ENCODE peak calls at places on chromosomes 6 and 20, in seven cellular contexts. A, C, Y, N, K, P and H are unnamed samples.

GRCh38 chr6:117483004-117483644 is 650 bp downstream of the DCBLD1 start:
- DNase-seq in A (peak), C (peak), Y (peak), K (peak), P (peak), N (peak), H (peak)

GRCh38 chr6:111764238-111765182 is 108.7 kb downstream of the FYN start:
- DNase-seq in A (no peak), N (no peak), K (peak), P (no peak), C (no peak), Y (no peak), H (no peak)

GRCh38 chr6:112503210-112503609 is 156.1 kb downstream of the RFPL4B start:
- DNase-seq in K (no peak), P (no peak), C (no peak), A (no peak), Y (no peak), N (no peak), H (no peak)

GRCh38 chr6:38484656-38485055 is 155.1 kb downstream of the BTBD9 start:
- DNase-seq in C (no peak), A (no peak), K (no peak), Y (no peak), N (peak), P (no peak), H (no peak)

GRCh38 chr6:2448826-2449571 is 203.6 kb upstream of the GMDS start:
- DNase-seq in A (no peak), N (peak), K (peak), P (peak), Y (no peak), C (no peak), H (no peak)

GRCh38 chr6:93721386-93722048 is 302.2 kb upstream of the EPHA7 start:
- DNase-seq in C (no peak), N (no peak), Y (no peak), A (no peak), K (no peak), P (no peak), H (no peak)

GRCh38 chr6:41209976-41210375 is 9.0 kb upstream of the TREML2 start:
- DNase-seq in Y (no peak), K (no peak), N (no peak), P (no peak), C (no peak), A (no peak), H (no peak)

GRCh38 chr6:13453771-13454251 is 33.6 kb downstream of the GFOD1 start:
- DNase-seq in K (no peak), A (no peak), N (peak), P (no peak), Y (no peak), C (no peak), H (no peak)

GRCh38 chr20:7966176-7966575 is 25.9 kb upstream of the HAO1 start:
- DNase-seq in P (no peak), K (no peak), N (no peak), Y (no peak), C (no peak), A (no peak), H (no peak)

GRCh38 chr20:57180385-57180784 is 86.1 kb downstream of the BMP7 start:
- DNase-seq in A (no peak), N (no peak), K (no peak), C (no peak), Y (no peak), P (no peak), H (no peak)

GRCh38 chr6:113858067-113858604 is 991 bp downstream of the MARCKS start:
- DNase-seq in P (peak), C (peak), A (no peak), N (peak), K (no peak), Y (peak), H (no peak)

GRCh38 chr6:14435291-14435690 is 317.7 kb downstream of the CD83 start:
- DNase-seq in K (no peak), C (no peak), P (no peak), Y (no peak), A (no peak), N (peak), H (no peak)

GRCh38 chr6:9140181-9140580 is 704.8 kb upstream of the SLC35B3 start:
- DNase-seq in C (no peak), A (peak), N (peak), K (no peak), Y (peak), P (no peak), H (no peak)
- H3K4me3 ChIP-seq in C (no peak), A (no peak), N (no peak), K (no peak), Y (no peak), P (no peak), H (no peak)

GRCh38 chr6:149211046-149211571 is 106.4 kb upstream of the TAB2 start:
- DNase-seq in N (peak), K (no peak), Y (no peak), A (no peak), P (no peak), C (no peak), H (no peak)
- H3K27ac ChIP-seq in N (no peak), K (no peak), Y (no peak), A (no peak), P (peak), C (no peak), H (no peak)

GRCh38 chr6:8749449-8749848 is 314.1 kb upstream of the SLC35B3 start:
- DNase-seq in P (no peak), Y (no peak), N (no peak), A (no peak), C (no peak), K (no peak), H (no peak)
- H3K4me3 ChIP-seq in P (no peak), Y (no peak), N (no peak), A (no peak), C (no peak), K (no peak), H (no peak)

GRCh38 chr6:129489215-129489765 is 220.7 kb downstream of the ARHGAP18 start:
- DNase-seq in K (no peak), C (no peak), A (no peak), Y (no peak), N (no peak), P (no peak), H (no peak)
- H3K27ac ChIP-seq in K (no peak), C (no peak), A (peak), Y (no peak), N (peak), P (no peak), H (peak)

DNA sequence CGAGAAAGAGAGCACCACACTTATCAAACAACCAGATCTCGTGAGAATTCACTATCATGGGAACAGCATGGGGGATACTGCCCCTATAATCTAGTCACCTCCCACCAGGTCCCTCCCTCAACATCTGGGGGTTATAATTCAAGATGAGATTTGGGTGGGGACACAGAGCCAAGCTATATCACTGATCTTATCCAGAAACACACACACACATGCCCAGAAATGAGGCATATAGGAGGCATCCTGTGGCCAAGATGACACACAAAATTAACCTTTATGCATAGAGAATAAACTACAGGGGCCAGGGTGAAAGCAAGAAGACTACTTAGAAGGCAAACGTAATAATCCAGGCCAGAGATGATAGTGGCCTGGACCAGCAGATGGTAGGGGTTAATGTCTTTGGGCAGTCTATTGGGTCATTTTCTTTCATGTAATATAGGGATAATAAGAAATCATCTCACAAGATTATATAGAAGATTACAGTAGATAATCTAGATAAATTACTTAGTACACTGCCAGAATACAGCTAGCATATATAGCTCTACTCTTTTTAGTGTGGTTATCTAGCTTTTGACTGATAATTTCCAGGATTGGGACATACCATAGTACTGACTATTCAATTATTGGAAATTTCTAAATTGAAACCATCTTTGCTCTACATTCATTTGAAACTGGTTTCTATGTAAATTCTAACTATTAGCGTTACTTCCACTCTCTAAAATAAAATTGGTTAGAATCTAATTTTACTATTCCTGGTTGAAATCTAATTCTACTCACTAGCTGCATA is 20.0 kb downstream of the RNF144B start:
- DNase-seq in C (no peak), K (no peak), P (no peak), Y (no peak), A (no peak), N (no peak), H (no peak)
- H3K4me3 ChIP-seq in C (no peak), K (no peak), P (no peak), Y (no peak), A (no peak), N (no peak), H (no peak)

GRCh38 chr6:154230910-154231595 is 125.5 kb downstream of the IPCEF1 start:
- DNase-seq in A (no peak), C (no peak), N (no peak), Y (no peak), P (no peak), K (no peak), H (no peak)
- H3K27ac ChIP-seq in A (no peak), C (no peak), N (no peak), Y (no peak), P (no peak), K (peak), H (no peak)

GRCh38 chr20:61927193-61927825 is 138.4 kb downstream of the TAF4 start:
- DNase-seq in C (peak), N (no peak), A (no peak), P (no peak), Y (no peak), K (no peak), H (no peak)
- H3K4me3 ChIP-seq in C (no peak), N (no peak), A (no peak), P (no peak), Y (no peak), K (no peak), H (no peak)

DNA sequence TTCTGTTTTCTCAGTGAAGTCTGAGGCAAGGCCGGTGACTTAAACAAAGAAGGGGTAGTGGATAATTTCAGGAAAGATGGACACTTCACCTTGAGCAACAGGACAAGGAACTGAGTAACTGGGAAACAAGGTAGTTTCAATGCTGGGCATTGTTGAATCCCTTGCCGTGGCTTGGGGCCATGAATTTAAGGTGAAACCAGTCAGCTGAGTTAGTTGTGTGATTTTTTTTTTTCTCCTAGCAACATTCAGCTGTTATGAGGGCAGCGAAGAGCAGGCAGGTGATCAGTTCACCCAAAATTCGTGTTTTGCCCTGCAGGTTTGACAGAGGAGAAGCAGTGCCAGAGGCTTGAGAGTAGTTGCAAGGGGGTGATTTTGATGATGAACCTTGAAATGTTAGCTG is 6.8 kb downstream of the BICRAL start:
- DNase-seq in P (no peak), K (no peak), C (no peak), N (no peak), Y (no peak), A (no peak), H (no peak)
- H3K27ac ChIP-seq in P (no peak), K (no peak), C (peak), N (no peak), Y (peak), A (no peak), H (peak)